ENCODE peak calls at places on chromosomes 3 and 15, in four cellular contexts. One of them, this sample, is unnamed. For H3K4me1, the result is how much of the 10 kb centered on the place peaks cover.

GRCh38 chr3:150703756-150704344 is at the start of gene ERICH6:
- DNase-seq in testis: peak
- DNase-seq in body of pancreas: peak
- DNase-seq in Peyer's patch: peak
- DNase-seq in this sample: peak

GRCh38 chr15:31298707-31299172 is 27.9 kb upstream of the KLF13 start:
- DNase-seq in Peyer's patch: no peak
- DNase-seq in body of pancreas: no peak
- DNase-seq in testis: peak
- DNase-seq in this sample: no peak

GRCh38 chr15:48603123-48603500 is 42.4 kb downstream of the FBN1 start:
- DNase-seq in Peyer's patch: no peak
- DNase-seq in testis: no peak
- DNase-seq in body of pancreas: no peak
- DNase-seq in this sample: no peak

GRCh38 chr3:21750831-21751391 is at the start of gene ZNF385D:
- DNase-seq in body of pancreas: peak
- DNase-seq in testis: peak
- DNase-seq in Peyer's patch: no peak
- DNase-seq in this sample: peak

GRCh38 chr15:73196113-73196512 is 143.8 kb downstream of the NEO1 start:
- DNase-seq in body of pancreas: no peak
- DNase-seq in Peyer's patch: no peak
- DNase-seq in testis: no peak
- DNase-seq in this sample: no peak

GRCh38 chr3:144466540-144466939 is 494.9 kb downstream of the DIPK2A start:
- DNase-seq in testis: no peak
- DNase-seq in Peyer's patch: no peak
- DNase-seq in body of pancreas: no peak
- DNase-seq in this sample: no peak

GRCh38 chr15:25724899-25725298 is 138.2 kb downstream of the ATP10A start:
- DNase-seq in Peyer's patch: no peak
- DNase-seq in body of pancreas: no peak
- DNase-seq in testis: peak
- DNase-seq in this sample: no peak

GRCh38 chr3:57555316-57555715 is 758 bp upstream of the PDE12 start:
- DNase-seq in Peyer's patch: no peak
- DNase-seq in body of pancreas: no peak
- DNase-seq in testis: peak
- DNase-seq in this sample: no peak

GRCh38 chr3:184514151-184514490 is 47.5 kb upstream of the EPHB3 start:
- DNase-seq in Peyer's patch: no peak
- DNase-seq in testis: no peak
- DNase-seq in body of pancreas: no peak
- DNase-seq in this sample: no peak

GRCh38 chr15:82081904-82082810 is 36.3 kb upstream of the MEX3B start:
- DNase-seq in Peyer's patch: no peak
- DNase-seq in body of pancreas: no peak
- DNase-seq in testis: no peak
- DNase-seq in this sample: no peak

GRCh38 chr15:70047386-70048195 is 50.1 kb downstream of the TLE3 start:
- DNase-seq in testis: no peak
- DNase-seq in Peyer's patch: peak
- DNase-seq in body of pancreas: no peak
- DNase-seq in this sample: no peak

GRCh38 chr3:5195605-5196004 is 8.1 kb downstream of the EDEM1 start:
- DNase-seq in testis: peak
- DNase-seq in Peyer's patch: no peak
- DNase-seq in body of pancreas: peak
- DNase-seq in this sample: no peak

GRCh38 chr15:74614744-74615312 is 808 bp upstream of the CLK3 start:
- DNase-seq in Peyer's patch: peak
- DNase-seq in testis: peak
- DNase-seq in body of pancreas: peak
- DNase-seq in this sample: no peak

GRCh38 chr15:47514251-47514652 is 203.1 kb upstream of the SEMA6D start:
- DNase-seq in Peyer's patch: no peak
- DNase-seq in testis: no peak
- DNase-seq in body of pancreas: no peak
- DNase-seq in this sample: no peak

GRCh38 chr3:156307704-156308103 is 187.3 kb downstream of the KCNAB1 start:
- DNase-seq in Peyer's patch: no peak
- DNase-seq in testis: peak
- DNase-seq in body of pancreas: peak
- DNase-seq in this sample: peak

GRCh38 chr15:22949074-22949547 is 31.1 kb downstream of the CYFIP1 start:
- DNase-seq in body of pancreas: no peak
- DNase-seq in Peyer's patch: no peak
- DNase-seq in testis: peak
- DNase-seq in this sample: peak

GRCh38 chr15:49830411-49830810 is 209.6 kb downstream of the DTWD1 start:
- DNase-seq in body of pancreas: no peak
- DNase-seq in testis: no peak
- DNase-seq in Peyer's patch: no peak
- DNase-seq in this sample: no peak

GRCh38 chr15:40392986-40393948 is 10.7 kb downstream of the KNSTRN start:
- DNase-seq in testis: no peak
- DNase-seq in body of pancreas: no peak
- DNase-seq in Peyer's patch: no peak
- DNase-seq in this sample: no peak

DNA sequence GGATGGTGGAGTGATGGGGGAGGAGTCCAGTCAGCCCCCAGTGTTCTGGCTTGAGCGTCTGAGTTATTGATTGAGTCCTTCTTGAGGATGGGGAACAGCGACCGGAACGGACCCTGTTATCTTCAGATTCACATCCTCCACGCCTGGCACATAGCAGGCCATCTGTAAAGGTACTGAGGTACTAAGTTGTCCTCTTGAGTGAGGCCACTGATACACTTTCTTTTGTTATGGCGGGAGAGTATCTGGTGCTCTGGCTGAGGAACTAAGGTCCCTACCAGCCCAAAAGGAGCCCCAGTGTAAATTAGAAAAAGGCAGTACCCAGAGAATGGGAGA is 16.7 kb upstream of the HRH1 start:
- DNase-seq in body of pancreas: no peak
- DNase-seq in testis: no peak
- DNase-seq in Peyer's patch: no peak
- DNase-seq in this sample: no peak
- H3K4me1 ChIP-seq in body of pancreas: under half
- H3K4me1 ChIP-seq in testis: under half
- H3K4me1 ChIP-seq in Peyer's patch: under half
- H3K4me1 ChIP-seq in this sample: under half

GRCh38 chr15:89130194-89130593 is 41.9 kb downstream of the ABHD2 start:
- DNase-seq in testis: no peak
- DNase-seq in Peyer's patch: no peak
- DNase-seq in body of pancreas: no peak
- DNase-seq in this sample: no peak
- H3K27ac ChIP-seq in testis: no peak
- H3K27ac ChIP-seq in Peyer's patch: peak
- H3K27ac ChIP-seq in body of pancreas: peak
- H3K27ac ChIP-seq in this sample: no peak

DNA sequence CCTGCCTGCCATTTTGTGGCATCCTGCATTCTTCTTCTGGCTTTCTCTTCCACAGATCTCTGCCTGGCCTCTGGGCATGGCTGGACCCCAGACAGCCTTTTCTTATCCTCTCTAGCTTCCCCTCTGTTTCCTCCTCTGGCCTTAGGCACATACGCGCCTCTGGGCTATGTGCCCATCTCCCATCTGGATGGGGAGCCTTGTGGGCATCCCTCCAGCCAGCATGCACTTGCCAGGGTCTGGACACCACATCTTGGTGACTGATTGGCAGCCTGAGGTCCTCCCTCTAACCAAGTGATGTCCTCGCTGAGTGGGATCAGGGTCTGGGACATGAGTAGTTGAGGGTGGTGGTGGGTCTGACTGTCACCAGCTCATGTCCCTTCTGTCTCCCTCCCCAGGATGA is 12.8 kb downstream of the PLEKHO2 start:
- DNase-seq in testis: no peak
- DNase-seq in Peyer's patch: no peak
- DNase-seq in body of pancreas: no peak
- DNase-seq in this sample: no peak
- TF ChIP-seq POLR2A in testis: no peak
- TF ChIP-seq POLR2A in Peyer's patch: no peak
- TF ChIP-seq POLR2A in body of pancreas: no peak
- TF ChIP-seq POLR2A in this sample: no peak

GRCh38 chr3:177823701-177824189 is 626.5 kb upstream of the TBL1XR1 start:
- DNase-seq in testis: no peak
- DNase-seq in Peyer's patch: no peak
- DNase-seq in body of pancreas: no peak
- DNase-seq in this sample: no peak

GRCh38 chr3:177827517-177828249 is 630.4 kb upstream of the TBL1XR1 start:
- DNase-seq in testis: no peak
- DNase-seq in body of pancreas: peak
- DNase-seq in Peyer's patch: no peak
- DNase-seq in this sample: no peak

GRCh38 chr3:177824190-177824786 is 627.0 kb upstream of the TBL1XR1 start:
- DNase-seq in body of pancreas: peak
- DNase-seq in Peyer's patch: no peak
- DNase-seq in testis: peak
- DNase-seq in this sample: peak

GRCh38 chr3:177824841-177825240 is 627.6 kb upstream of the TBL1XR1 start:
- DNase-seq in testis: no peak
- DNase-seq in Peyer's patch: no peak
- DNase-seq in body of pancreas: no peak
- DNase-seq in this sample: no peak

DNA sequence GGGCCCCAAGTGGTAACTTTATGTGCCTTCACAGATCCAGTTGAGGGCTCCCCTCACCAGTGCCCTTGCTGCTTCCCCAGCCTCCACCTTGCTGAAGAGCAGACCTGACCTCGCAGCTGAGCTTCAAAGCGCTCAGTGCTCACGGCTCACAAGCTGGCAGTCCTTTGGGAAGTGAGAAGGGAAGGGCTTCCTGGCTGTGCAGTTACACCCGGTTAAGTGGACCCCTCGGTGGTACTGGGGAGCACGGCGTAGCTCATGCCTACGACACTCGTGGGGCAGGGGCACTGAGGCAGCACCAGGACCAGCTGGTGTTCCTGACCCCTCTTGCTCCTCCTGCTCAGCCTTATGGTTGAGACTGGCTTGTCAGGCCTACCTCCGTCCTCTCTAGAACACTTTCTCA is 629.0 kb upstream of the TBL1XR1 start:
- DNase-seq in testis: no peak
- DNase-seq in Peyer's patch: no peak
- DNase-seq in body of pancreas: no peak
- DNase-seq in this sample: no peak
- H3K4me1 ChIP-seq in testis: under half
- H3K4me1 ChIP-seq in Peyer's patch: under half
- H3K4me1 ChIP-seq in body of pancreas: under half
- H3K4me1 ChIP-seq in this sample: under half

DNA sequence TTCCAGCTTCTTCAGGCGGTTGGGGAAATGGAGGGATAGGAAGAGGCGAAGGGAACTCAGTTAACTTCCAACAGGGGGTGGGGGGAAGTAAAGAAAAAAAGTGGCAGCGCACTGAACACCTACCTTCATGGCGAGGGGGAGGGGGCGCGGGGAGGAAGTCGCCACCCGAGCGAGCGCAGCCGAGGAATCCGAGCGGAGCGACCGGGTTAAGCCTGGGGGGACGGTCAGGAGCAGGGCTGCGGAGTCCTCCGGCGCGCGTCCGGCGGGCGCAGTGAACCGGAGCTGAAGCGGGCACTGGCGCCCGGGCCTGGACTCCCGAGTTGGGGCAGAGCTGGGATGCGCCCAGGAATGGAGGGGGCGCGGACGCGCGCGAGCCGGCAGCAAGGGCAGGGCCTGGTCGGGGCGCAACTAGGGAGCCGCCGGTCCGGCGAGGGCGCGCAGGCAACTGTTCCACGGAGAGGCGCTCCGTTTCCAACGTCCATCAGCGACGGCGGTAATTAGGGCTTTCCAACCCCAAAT is at the start of gene WNT5A:
- DNase-seq in Peyer's patch: peak
- DNase-seq in testis: peak
- DNase-seq in body of pancreas: peak
- DNase-seq in this sample: peak
- H3K27ac ChIP-seq in Peyer's patch: peak
- H3K27ac ChIP-seq in testis: peak
- H3K27ac ChIP-seq in body of pancreas: peak
- H3K27ac ChIP-seq in this sample: peak

DNA sequence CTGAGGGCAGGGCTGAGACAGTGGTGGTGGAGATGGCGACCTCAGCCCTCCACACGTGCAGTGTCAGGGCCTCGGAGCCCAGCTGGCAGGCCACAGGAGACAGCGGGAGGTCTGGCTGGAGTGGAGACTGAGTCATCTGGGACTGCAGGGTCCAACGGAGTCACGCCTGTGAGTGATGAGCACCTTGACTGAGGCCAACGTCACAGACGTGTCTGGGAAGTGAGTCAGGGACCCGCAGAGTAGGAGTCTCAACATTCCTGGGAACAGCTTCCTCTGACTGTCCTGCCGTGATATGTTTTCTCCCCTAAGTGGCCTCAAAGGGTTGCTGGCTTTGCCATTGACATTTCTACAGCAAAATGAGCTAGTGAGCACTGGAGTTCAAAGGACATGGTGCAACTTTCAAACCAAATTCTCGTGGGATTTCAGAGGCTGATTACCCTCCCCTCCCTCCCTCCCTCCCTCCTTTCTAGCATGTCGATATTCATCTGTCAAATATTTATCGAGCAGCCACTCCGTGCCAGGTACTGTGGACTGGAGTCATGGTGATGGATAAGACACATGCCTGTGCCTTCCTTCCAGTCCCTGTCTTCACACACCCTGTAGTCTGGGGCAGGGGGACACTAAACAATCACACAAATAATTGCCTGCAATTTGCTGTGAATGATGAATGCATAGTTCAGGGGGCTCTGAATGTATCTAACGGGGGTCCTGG is 53.3 kb upstream of the AMOTL2 start:
- DNase-seq in testis: no peak
- DNase-seq in body of pancreas: peak
- DNase-seq in Peyer's patch: no peak
- DNase-seq in this sample: peak
- TF ChIP-seq POLR2A in testis: no peak
- TF ChIP-seq POLR2A in body of pancreas: no peak
- TF ChIP-seq POLR2A in Peyer's patch: no peak
- TF ChIP-seq POLR2A in this sample: no peak

GRCh38 chr15:89121414-89121813 is 33.2 kb downstream of the ABHD2 start:
- DNase-seq in body of pancreas: peak
- DNase-seq in Peyer's patch: peak
- DNase-seq in testis: no peak
- DNase-seq in this sample: no peak
- H3K4me1 ChIP-seq in body of pancreas: half or more
- H3K4me1 ChIP-seq in Peyer's patch: under half
- H3K4me1 ChIP-seq in testis: under half
- H3K4me1 ChIP-seq in this sample: under half

This sample was measured in uterus.